ENCODE peak calls at places on chromosome 10, in seven cellular contexts. F is transverse colon, W is mesendoderm, D is OCI-LY7, O is heart right ventricle, J is body of pancreas, R is aorta. Y is an unnamed sample.

GRCh38 chr10:2019281-2019680 is 282.0 kb upstream of the ADARB2 start:
- DNase-seq in F (no peak), W (no peak), D (no peak), O (no peak), J (no peak), R (no peak), Y (no peak)

GRCh38 chr10:14244801-14245211 is 85.9 kb downstream of the FRMD4A start:
- DNase-seq in F (no peak), W (peak; percentile 40), D (no peak), O (no peak), J (no peak), R (no peak), Y (no peak)

GRCh38 chr10:8392216-8392615 is 337.7 kb downstream of the GATA3 start:
- DNase-seq in F (no peak), W (no peak), D (no peak), O (no peak), J (no peak), R (no peak), Y (no peak)

GRCh38 chr10:124306922-124307371 is 111.8 kb downstream of the OAT start:
- DNase-seq in F (no peak), W (no peak), D (no peak), O (no peak), J (no peak), R (no peak), Y (no peak)

GRCh38 chr10:133525444-133525843 is 1.7 kb upstream of the CYP2E1 start:
- DNase-seq in F (no peak), W (no peak), D (no peak), O (no peak), J (no peak), R (no peak), Y (no peak)

GRCh38 chr10:132700168-132701098 is 85.5 kb downstream of the NKX6-2 start:
- DNase-seq in F (peak; percentile 72), W (no peak), D (no peak), O (peak; percentile 37), J (peak; percentile 5), R (peak; percentile 79), Y (no peak)

GRCh38 chr10:88118769-88119559 is 255.5 kb downstream of the PTEN start:
- DNase-seq in F (no peak), W (no peak), D (no peak), O (no peak), J (no peak), R (no peak), Y (no peak)

GRCh38 chr10:126902157-126902556 is 3.1 kb upstream of the DOCK1 start:
- DNase-seq in F (no peak), W (peak; percentile 48), D (no peak), O (no peak), J (peak; percentile 25), R (peak; percentile 48), Y (peak; percentile 33)

GRCh38 chr10:110350812-110351211 is 46.1 kb upstream of the SMNDC1 start:
- DNase-seq in F (no peak), W (no peak), D (no peak), O (no peak), J (no peak), R (no peak), Y (no peak)

GRCh38 chr10:110681023-110681681 is 37.0 kb downstream of the RBM20 start:
- DNase-seq in F (peak; percentile 30), W (peak; percentile 91), D (peak; percentile 61), O (peak; percentile 23), J (peak; percentile 34), R (no peak), Y (peak; percentile 26)

GRCh38 chr10:132866601-132867381 is 75.6 kb downstream of the CFAP46 start:
- DNase-seq in F (peak; percentile 1), W (no peak), D (no peak), O (peak; percentile 7), J (no peak), R (peak; percentile 68), Y (no peak)

GRCh38 chr10:113301342-113301984 is 251.4 kb upstream of the HABP2 start:
- DNase-seq in F (no peak), W (peak; percentile 39), D (peak; percentile 13), O (no peak), J (no peak), R (no peak), Y (no peak)

GRCh38 chr10:118251791-118252190 is 90.3 kb downstream of the FAM204A start:
- DNase-seq in F (no peak), W (no peak), D (no peak), O (no peak), J (no peak), R (no peak), Y (no peak)

GRCh38 chr10:63114031-63114814 is 18.9 kb upstream of the NRBF2 start:
- DNase-seq in F (peak; percentile 63), W (no peak), D (no peak), O (peak; percentile 47), J (peak; percentile 72), R (no peak), Y (no peak)

GRCh38 chr10:124743188-124744046 is 761 bp downstream of the FAM53B start:
- DNase-seq in F (no peak), W (peak; percentile 64), D (peak; percentile 57), O (peak; percentile 60), J (peak; percentile 30), R (peak; percentile 83), Y (no peak)

GRCh38 chr10:132510174-132510611 is 27.4 kb upstream of the INPP5A start:
- DNase-seq in F (no peak), W (no peak), D (no peak), O (no peak), J (no peak), R (peak; percentile 71), Y (no peak)

GRCh38 chr10:34861293-34862004 is 46.4 kb upstream of the PARD3 start:
- DNase-seq in F (peak; percentile 78), W (no peak), D (no peak), O (no peak), J (peak; percentile 21), R (no peak), Y (peak; percentile 46)

GRCh38 chr10:129259128-129259527 is 207.9 kb upstream of the MGMT start:
- DNase-seq in F (no peak), W (no peak), D (no peak), O (no peak), J (no peak), R (no peak), Y (no peak)

GRCh38 chr10:81082621-81083376 is 545.1 kb downstream of the SH2D4B start:
- DNase-seq in F (no peak), W (no peak), D (no peak), O (no peak), J (no peak), R (peak; percentile 46), Y (no peak)

GRCh38 chr10:69732147-69732825 is 69.4 kb upstream of the COL13A1 start:
- DNase-seq in F (no peak), W (no peak), D (no peak), O (peak; percentile 70), J (no peak), R (no peak), Y (no peak)

GRCh38 chr10:131936756-131937155 is 35.9 kb downstream of the PPP2R2D start:
- DNase-seq in F (no peak), W (no peak), D (no peak), O (no peak), J (no peak), R (no peak), Y (no peak)

GRCh38 chr10:116719712-116720111 is 22.7 kb downstream of the HSPA12A start:
- DNase-seq in F (no peak), W (no peak), D (no peak), O (no peak), J (no peak), R (no peak), Y (no peak)
- H3K27ac ChIP-seq in F (no peak overlapping the region), W (no peak overlapping the region), D (no peak overlapping the region), O (no peak overlapping the region), J (no peak overlapping the region), R (no peak overlapping the region), Y (no peak overlapping the region)

GRCh38 chr10:58396057-58396456 is 10.8 kb downstream of the TFAM start:
- DNase-seq in F (no peak), W (no peak), D (no peak), O (no peak), J (no peak), R (no peak), Y (no peak)

GRCh38 chr10:58389024-58389423 is 3.8 kb downstream of the TFAM start:
- DNase-seq in F (no peak), W (no peak), D (no peak), O (no peak), J (no peak), R (no peak), Y (no peak)

GRCh38 chr10:58394471-58394870 is 9.3 kb downstream of the TFAM start:
- DNase-seq in F (no peak), W (no peak), D (no peak), O (no peak), J (no peak), R (no peak), Y (no peak)

GRCh38 chr10:58397830-58398229 is 12.6 kb downstream of the TFAM start:
- DNase-seq in F (no peak), W (no peak), D (no peak), O (no peak), J (no peak), R (no peak), Y (no peak)

GRCh38 chr10:58393317-58393716 is 8.1 kb downstream of the TFAM start:
- DNase-seq in F (no peak), W (no peak), D (no peak), O (no peak), J (no peak), R (no peak), Y (no peak)
- H3K36me3 ChIP-seq in F (peaks cover 61% of the 10 kb centered on the region), W (peaks cover 2% of the 10 kb centered on the region), D (peaks cover 99% of the 10 kb centered on the region), O (peaks cover 41% of the 10 kb centered on the region), J (no peaks in the 10 kb centered on the region), R (peaks cover 5% of the 10 kb centered on the region), Y (no peaks in the 10 kb centered on the region)

DNA sequence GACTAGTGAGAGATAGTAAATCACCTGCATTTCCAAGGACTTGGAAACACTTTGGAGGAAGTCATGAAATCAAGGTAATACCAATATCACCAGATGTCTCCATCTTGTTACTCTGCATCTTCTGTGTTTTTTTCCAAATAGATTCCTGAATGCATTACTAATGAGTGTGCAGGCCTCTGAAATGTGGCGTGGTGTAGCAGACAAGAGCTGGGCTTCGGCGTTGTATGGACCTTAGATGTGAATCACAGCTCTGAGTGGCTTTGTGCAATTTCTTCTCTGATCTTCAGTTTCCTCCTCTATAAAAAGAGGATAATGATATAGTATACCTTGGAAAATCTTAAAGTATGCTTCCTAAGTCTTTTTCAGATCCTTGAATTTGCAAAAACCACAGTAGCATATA is 9.6 kb upstream of the MYPN start:
- DNase-seq in F (no peak), W (no peak), D (no peak), O (no peak), J (no peak), R (no peak), Y (no peak)
- H3K27ac ChIP-seq in F (no peak overlapping the region), W (no peak overlapping the region), D (no peak overlapping the region), O (no peak overlapping the region), J (no peak overlapping the region), R (no peak overlapping the region), Y (no peak overlapping the region)

GRCh38 chr10:29486466-29486865 is 148.3 kb downstream of the SVIL start:
- DNase-seq in F (no peak), W (no peak), D (no peak), O (no peak), J (no peak), R (no peak), Y (no peak)
- H3K36me3 ChIP-seq in F (peaks cover 30% of the 10 kb centered on the region), W (no peaks in the 10 kb centered on the region), D (no peaks in the 10 kb centered on the region), O (peaks cover 25% of the 10 kb centered on the region), J (no peaks in the 10 kb centered on the region), R (peaks cover 3% of the 10 kb centered on the region), Y (no peaks in the 10 kb centered on the region)

Y was measured in small intestine.